ENCODE peak calls at places on chromosomes 1 and 21, in seven cellular contexts. N is GM06990, X is spleen, W is HCT116, I is colonic mucosa, A is cardiac fibroblast, U is adrenal gland. O is an unnamed sample.

GRCh38 chr1:82124987-82125638 is 324.4 kb downstream of the ADGRL2 start:
- DNase-seq in W (no peak), U (no peak), A (no peak), N (no peak), I (no peak), X (no peak), O (no peak)

GRCh38 chr1:241612533-241613505 is 27.4 kb downstream of the CHML start:
- DNase-seq in W (no peak), A (peak; percentile 86), I (no peak), X (no peak), N (no peak), U (peak; percentile 47), O (peak; percentile 92)

GRCh38 chr1:54255026-54255425 is 55.1 kb downstream of the MRPL37 start:
- DNase-seq in W (no peak), N (no peak), U (no peak), I (no peak), A (peak; percentile 20), X (no peak), O (no peak)

GRCh38 chr1:175204285-175204684 is 11.7 kb upstream of the KIAA0040 start:
- DNase-seq in U (no peak), I (no peak), W (no peak), A (no peak), X (no peak), N (peak; percentile 60), O (no peak)

GRCh38 chr1:198444792-198445191 is 95.7 kb downstream of the ATP6V1G3 start:
- DNase-seq in X (no peak), A (peak; percentile 95), I (no peak), N (no peak), U (no peak), W (no peak), O (peak; percentile 49)

GRCh38 chr1:17451731-17452130 is 12.3 kb upstream of the RCC2 start:
- DNase-seq in N (no peak), A (no peak), U (no peak), I (no peak), X (no peak), W (no peak), O (no peak)

GRCh38 chr1:46991083-46991923 is 32.2 kb upstream of the CYP4X1 start:
- DNase-seq in U (no peak), N (no peak), X (no peak), I (no peak), A (peak; percentile 12), W (peak; percentile 23), O (peak; percentile 6)

GRCh38 chr1:5374176-5374575 is 618.0 kb downstream of the NPHP4 start:
- DNase-seq in U (no peak), N (no peak), I (no peak), X (no peak), W (no peak), A (no peak), O (no peak)

GRCh38 chr1:37509181-37509580 is 5.4 kb downstream of the MEAF6 start:
- DNase-seq in I (no peak), U (no peak), A (no peak), N (no peak), W (no peak), X (no peak), O (no peak)

GRCh38 chr1:73907051-73907450 is 290.9 kb downstream of the LRRIQ3 start:
- DNase-seq in A (no peak), U (no peak), I (no peak), X (no peak), W (no peak), N (no peak), O (no peak)

GRCh38 chr21:28904961-28905435 is 87.7 kb downstream of the LTN1 start:
- DNase-seq in N (no peak), I (peak; percentile 53), W (no peak), X (no peak), A (no peak), U (no peak), O (no peak)

GRCh38 chr1:58886611-58887010 is 102.8 kb upstream of the JUN start:
- DNase-seq in N (no peak), I (peak; percentile 22), W (no peak), A (peak; percentile 68), X (no peak), U (no peak), O (no peak)

GRCh38 chr1:226406401-226406881 is 1.5 kb downstream of the PARP1 start:
- DNase-seq in W (no peak), X (no peak), I (no peak), U (no peak), A (no peak), N (no peak), O (peak; percentile 41)

GRCh38 chr1:226407199-226407496 is 745 bp downstream of the PARP1 start:
- DNase-seq in W (no peak), U (no peak), A (no peak), N (no peak), X (no peak), I (no peak), O (no peak)

GRCh38 chr1:226409392-226409791 is 1.5 kb upstream of the PARP1 start:
- DNase-seq in U (no peak), I (no peak), A (no peak), N (no peak), X (no peak), W (no peak), O (no peak)

GRCh38 chr1:226408285-226409184 is 642 bp upstream of the PARP1 start:
- DNase-seq in A (no peak), I (peak; percentile 31), U (no peak), W (no peak), N (peak; percentile 27), X (peak; percentile 90), O (no peak)

DNA sequence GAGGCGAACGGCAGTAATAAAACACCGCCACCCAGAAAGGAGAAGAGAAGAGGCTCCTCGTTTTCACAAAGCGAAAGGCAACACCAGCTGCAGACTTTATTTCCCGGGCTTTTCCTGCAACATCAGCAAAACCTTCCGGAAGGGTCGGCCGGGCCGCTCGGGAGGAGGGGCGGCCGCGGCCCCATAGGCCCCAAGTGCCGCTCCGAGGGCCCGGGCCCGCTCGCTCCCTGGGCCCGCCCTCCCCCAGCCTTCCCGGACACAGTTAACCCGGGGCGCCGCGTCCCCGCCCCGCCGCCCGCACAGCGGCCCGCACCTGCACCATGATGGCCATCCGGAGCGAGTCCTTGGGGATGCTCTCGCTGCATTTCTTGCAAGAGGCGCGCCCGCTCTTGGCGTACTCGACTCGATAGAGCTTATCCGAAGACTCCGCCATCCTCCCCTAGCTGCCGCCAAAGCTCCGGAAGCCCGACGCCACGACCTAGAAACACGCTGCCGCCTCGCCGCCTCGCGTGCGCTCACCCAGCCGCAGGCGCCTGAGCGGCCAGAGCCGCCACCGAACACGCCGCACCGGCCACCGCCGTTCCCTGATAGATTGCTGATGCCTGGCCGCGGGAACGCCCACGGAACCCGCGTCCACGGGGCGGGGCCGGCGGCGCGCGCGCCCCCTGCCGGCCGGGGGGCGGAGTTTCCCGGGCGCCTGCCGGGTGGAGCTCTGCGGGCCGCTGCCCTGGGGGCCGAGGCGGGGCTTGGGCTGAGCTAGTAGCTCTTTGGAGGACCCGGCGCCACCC is at the start of gene PARP1:
- DNase-seq in U (peak; percentile 94), A (peak; percentile 93), X (peak; percentile 98), I (peak; percentile 85), N (peak; percentile 94), W (peak; percentile 71), O (peak; percentile 80)
- H3K4me3 ChIP-seq in U (peak within 1 kb of the TSS; percentile 82), A (peak within 1 kb of the TSS; percentile 69), X (peak within 1 kb of the TSS; percentile 69), I (peak within 1 kb of the TSS; percentile 78), N (peak within 1 kb of the TSS; percentile 88), W (peak within 1 kb of the TSS; percentile 70), O (peak within 1 kb of the TSS; percentile 83)

GRCh38 chr1:44021581-44022321 is 9.5 kb downstream of the SLC6A9 start:
- DNase-seq in I (no peak), A (no peak), X (no peak), U (no peak), N (no peak), W (no peak), O (no peak)
- TF ChIP-seq CTCF in I (no peak), A (peak; percentile 12), X (no peak), U (no peak), N (no peak), W (peak; percentile 20), O (no peak)

GRCh38 chr21:33019885-33020557 is 5.7 kb upstream of the OLIG2 start:
- DNase-seq in N (no peak), A (no peak), X (no peak), I (no peak), U (no peak), W (no peak), O (no peak)
- H3K4me3 ChIP-seq in N (no peak overlapping the region), A (no peak overlapping the region), X (peak overlapping the region; percentile 16), I (no peak overlapping the region), U (no peak overlapping the region), W (no peak overlapping the region), O (no peak overlapping the region)

DNA sequence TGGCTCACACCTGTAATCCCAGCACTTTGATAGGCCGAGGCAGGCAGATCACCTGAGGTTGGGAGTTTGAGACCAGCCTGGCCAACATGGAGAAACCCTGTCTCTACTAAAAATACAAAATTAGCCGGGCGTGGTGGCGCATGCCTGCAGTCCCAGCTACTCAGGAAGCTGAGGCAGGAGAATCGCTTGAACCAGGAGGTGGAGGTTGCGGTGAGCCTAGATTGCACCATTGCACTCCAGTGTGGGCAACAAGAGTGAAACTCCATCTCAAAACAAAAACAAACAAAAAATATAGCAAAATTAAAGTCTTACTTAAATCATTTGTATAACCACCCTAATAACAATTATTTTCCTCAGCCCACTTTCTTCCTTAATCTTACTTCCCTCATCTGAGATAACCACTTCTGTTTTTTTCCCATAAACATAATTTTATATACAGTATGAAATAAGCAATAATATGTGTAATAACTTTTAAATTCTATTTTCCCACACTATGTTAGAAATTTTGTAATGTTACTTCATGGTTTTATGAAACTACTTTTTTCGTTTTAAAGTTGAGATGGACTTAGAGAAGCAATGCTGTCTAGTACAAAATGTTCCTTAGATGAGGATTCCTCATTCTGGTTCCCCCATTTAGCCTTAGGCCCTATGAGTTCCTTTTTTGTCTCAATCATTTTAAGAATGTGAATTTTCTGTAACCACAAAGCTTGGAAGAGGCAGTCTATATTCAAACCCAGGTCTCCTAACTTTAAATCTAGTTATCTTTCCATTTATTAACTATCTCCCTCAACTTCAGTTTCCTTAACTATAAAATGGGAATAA is 54.5 kb upstream of the KIAA1614 start:
- DNase-seq in A (no peak), N (no peak), U (no peak), X (no peak), I (no peak), W (no peak), O (no peak)
- TF ChIP-seq CTCF in A (no peak), N (no peak), U (no peak), X (no peak), I (no peak), W (no peak), O (no peak)

DNA sequence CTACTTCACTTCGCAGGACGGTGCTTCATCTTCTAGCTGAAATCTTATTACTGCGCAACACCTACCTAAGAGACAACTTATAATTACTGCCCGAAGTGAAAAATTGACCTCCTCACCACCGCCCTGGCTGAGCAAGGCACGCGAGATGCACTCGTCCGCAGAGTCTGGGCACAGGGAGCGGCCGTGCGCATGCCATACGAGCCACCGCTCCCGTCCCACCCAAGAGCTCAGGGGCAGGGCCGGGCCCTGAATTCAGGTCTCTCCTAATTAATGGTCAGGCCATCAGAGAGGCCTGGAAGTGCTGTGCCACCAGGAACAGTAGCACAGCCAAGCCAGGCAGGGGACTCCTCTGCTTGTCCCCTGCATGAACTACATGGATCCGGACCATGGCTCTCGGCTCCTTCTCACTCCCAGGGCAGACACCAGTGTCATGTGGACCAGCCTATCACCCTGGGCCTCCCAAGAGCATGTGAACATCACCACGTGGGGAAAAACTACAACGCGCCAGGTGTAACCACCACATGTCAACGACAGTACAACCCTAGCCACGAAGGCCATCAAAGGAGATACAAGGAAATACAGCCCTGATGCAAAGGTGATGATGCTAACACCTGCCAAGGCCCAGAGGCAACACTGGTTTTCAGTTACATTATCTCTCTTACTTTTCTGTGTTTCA is 11.5 kb downstream of the RIPK4 start:
- DNase-seq in W (no peak), A (no peak), I (no peak), U (no peak), X (no peak), N (no peak), O (no peak)
- H3K4me3 ChIP-seq in W (no peak overlapping the region), A (no peak overlapping the region), I (no peak overlapping the region), U (no peak overlapping the region), X (no peak overlapping the region), N (no peak overlapping the region), O (no peak overlapping the region)